ENCODE peak calls at places on chromosomes 6 and 20, in nine cellular contexts. One of them, this sample, is unnamed.

GRCh38 chr6:3392059-3392458 is 64.8 kb downstream of the SLC22A23 start:
- DNase-seq in hypothalamus: no peak
- DNase-seq in iPS-NIHi11: no peak
- DNase-seq in HFFc6: no peak
- DNase-seq in coronary artery: no peak
- DNase-seq in HS-5: no peak
- DNase-seq in stimulated activated CD8-positive, alpha-beta memory T cell treated with anti-CD3 and anti-CD28 coated beads, Interleukin-15, amount 100 ng/mL, for 24 hours: no peak
- DNase-seq in NCI-H446 treated with DMSO at 0.1 percent for 48 hours: no peak
- DNase-seq in stromal cell of bone marrow: no peak
- DNase-seq in this sample: no peak

GRCh38 chr20:19975901-19976300 is 41.3 kb upstream of the NAA20 start:
- DNase-seq in hypothalamus: no peak
- DNase-seq in NCI-H446 treated with DMSO at 0.1 percent for 48 hours: no peak
- DNase-seq in HFFc6: no peak
- DNase-seq in stimulated activated CD8-positive, alpha-beta memory T cell treated with anti-CD3 and anti-CD28 coated beads, Interleukin-15, amount 100 ng/mL, for 24 hours: no peak
- DNase-seq in HS-5: no peak
- DNase-seq in stromal cell of bone marrow: no peak
- DNase-seq in iPS-NIHi11: no peak
- DNase-seq in coronary artery: no peak
- DNase-seq in this sample: peak

GRCh38 chr6:48087448-48087847 is 23.5 kb downstream of the PTCHD4 start:
- DNase-seq in iPS-NIHi11: no peak
- DNase-seq in HS-5: no peak
- DNase-seq in HFFc6: peak
- DNase-seq in hypothalamus: no peak
- DNase-seq in stimulated activated CD8-positive, alpha-beta memory T cell treated with anti-CD3 and anti-CD28 coated beads, Interleukin-15, amount 100 ng/mL, for 24 hours: no peak
- DNase-seq in NCI-H446 treated with DMSO at 0.1 percent for 48 hours: peak
- DNase-seq in stromal cell of bone marrow: no peak
- DNase-seq in coronary artery: no peak
- DNase-seq in this sample: no peak

GRCh38 chr20:23302386-23302785 is 48.2 kb upstream of the NXT1 start:
- DNase-seq in NCI-H446 treated with DMSO at 0.1 percent for 48 hours: no peak
- DNase-seq in stromal cell of bone marrow: no peak
- DNase-seq in HFFc6: no peak
- DNase-seq in iPS-NIHi11: no peak
- DNase-seq in hypothalamus: no peak
- DNase-seq in HS-5: no peak
- DNase-seq in stimulated activated CD8-positive, alpha-beta memory T cell treated with anti-CD3 and anti-CD28 coated beads, Interleukin-15, amount 100 ng/mL, for 24 hours: no peak
- DNase-seq in coronary artery: peak
- DNase-seq in this sample: no peak

GRCh38 chr6:15434823-15435380 is 189.0 kb downstream of the JARID2 start:
- DNase-seq in hypothalamus: no peak
- DNase-seq in stromal cell of bone marrow: no peak
- DNase-seq in HFFc6: no peak
- DNase-seq in coronary artery: no peak
- DNase-seq in HS-5: no peak
- DNase-seq in iPS-NIHi11: no peak
- DNase-seq in NCI-H446 treated with DMSO at 0.1 percent for 48 hours: no peak
- DNase-seq in stimulated activated CD8-positive, alpha-beta memory T cell treated with anti-CD3 and anti-CD28 coated beads, Interleukin-15, amount 100 ng/mL, for 24 hours: no peak
- DNase-seq in this sample: no peak

GRCh38 chr6:11700118-11700718 is 78.4 kb downstream of the ADTRP start:
- DNase-seq in stromal cell of bone marrow: peak
- DNase-seq in HS-5: no peak
- DNase-seq in iPS-NIHi11: peak
- DNase-seq in hypothalamus: no peak
- DNase-seq in NCI-H446 treated with DMSO at 0.1 percent for 48 hours: peak
- DNase-seq in stimulated activated CD8-positive, alpha-beta memory T cell treated with anti-CD3 and anti-CD28 coated beads, Interleukin-15, amount 100 ng/mL, for 24 hours: no peak
- DNase-seq in coronary artery: no peak
- DNase-seq in HFFc6: peak
- DNase-seq in this sample: no peak

GRCh38 chr20:63747622-63748355 is 8.2 kb downstream of the SLC2A4RG start:
- DNase-seq in coronary artery: no peak
- DNase-seq in HFFc6: no peak
- DNase-seq in hypothalamus: no peak
- DNase-seq in HS-5: no peak
- DNase-seq in stromal cell of bone marrow: no peak
- DNase-seq in stimulated activated CD8-positive, alpha-beta memory T cell treated with anti-CD3 and anti-CD28 coated beads, Interleukin-15, amount 100 ng/mL, for 24 hours: no peak
- DNase-seq in NCI-H446 treated with DMSO at 0.1 percent for 48 hours: no peak
- DNase-seq in iPS-NIHi11: no peak
- DNase-seq in this sample: peak

GRCh38 chr6:162942860-162943259 is 215.1 kb downstream of the PACRG start:
- DNase-seq in NCI-H446 treated with DMSO at 0.1 percent for 48 hours: no peak
- DNase-seq in coronary artery: no peak
- DNase-seq in HFFc6: peak
- DNase-seq in HS-5: no peak
- DNase-seq in iPS-NIHi11: no peak
- DNase-seq in stromal cell of bone marrow: no peak
- DNase-seq in stimulated activated CD8-positive, alpha-beta memory T cell treated with anti-CD3 and anti-CD28 coated beads, Interleukin-15, amount 100 ng/mL, for 24 hours: no peak
- DNase-seq in hypothalamus: no peak
- DNase-seq in this sample: no peak

This sample was measured in pancreas.